ENCODE peak calls at places on chromosomes 4 and X, in six cellular contexts. I is suprapubic skin, Z is left ventricle myocardium inferior, K is HFF-Myc, O is kidney epithelial cell, W is psoas muscle. G is an unnamed sample.

GRCh38 chr4:2172161-2172560 is 69.8 kb downstream of the HAUS3 start:
- DNase-seq in I (no peak), Z (no peak), K (no peak), O (no peak), W (no peak), G (no peak)

GRCh38 chr4:139153411-139154133 is 23.4 kb downstream of the ELF2 start:
- DNase-seq in I (no peak), Z (no peak), K (no peak), O (no peak), W (no peak), G (no peak)

GRCh38 chr4:38141808-38142500 is 181.8 kb downstream of the PTTG2 start:
- DNase-seq in I (no peak), Z (no peak), K (no peak), O (no peak), W (no peak), G (no peak)

GRCh38 chr4:139889194-139889762 is 223.7 kb downstream of the MGST2 start:
- DNase-seq in I (no peak), Z (no peak), K (no peak), O (peak), W (no peak), G (no peak)

GRCh38 chrX:16807548-16807947 is 21.3 kb downstream of the TXLNG start:
- DNase-seq in I (no peak), Z (no peak), K (no peak), O (no peak), W (no peak), G (no peak)

GRCh38 chr4:86960557-86960959 is 25.7 kb downstream of the AFF1 start:
- DNase-seq in I (no peak), Z (no peak), K (no peak), O (no peak), W (no peak), G (no peak)

GRCh38 chrX:24728530-24728929 is 34.8 kb downstream of the POLA1 start:
- DNase-seq in I (no peak), Z (no peak), K (no peak), O (no peak), W (no peak), G (no peak)

GRCh38 chr4:133320576-133321170 is 171.6 kb downstream of the PCDH10 start:
- DNase-seq in I (no peak), Z (no peak), K (no peak), O (no peak), W (no peak), G (no peak)

GRCh38 chr4:141132689-141133145 is 552 bp downstream of the RNF150 start:
- DNase-seq in I (no peak), Z (peak), K (no peak), O (no peak), W (no peak), G (peak)

GRCh38 chrX:57596109-57596870 is 4.5 kb downstream of the ZXDB start:
- DNase-seq in I (no peak), Z (no peak), K (no peak), O (no peak), W (no peak), G (no peak)

GRCh38 chr4:73821325-73821724 is 15.2 kb upstream of the CXCL6 start:
- DNase-seq in I (no peak), Z (no peak), K (no peak), O (no peak), W (no peak), G (no peak)

GRCh38 chrX:148784859-148785655 is 284.6 kb downstream of the AFF2 start:
- DNase-seq in I (no peak), Z (no peak), K (no peak), O (no peak), W (no peak), G (no peak)

GRCh38 chrX:70922776-70923473 is 8.0 kb downstream of the SLC7A3 start:
- DNase-seq in I (no peak), Z (no peak), K (no peak), O (no peak), W (no peak), G (no peak)

GRCh38 chr4:185282968-185283367 is 73.6 kb downstream of the SNX25 start:
- DNase-seq in I (no peak), Z (no peak), K (peak), O (no peak), W (no peak), G (no peak)

GRCh38 chr4:3291411-3291968 is 1.3 kb upstream of the RGS12 start:
- DNase-seq in I (no peak), Z (no peak), K (no peak), O (no peak), W (peak), G (peak)

GRCh38 chr4:141254326-141254725 is 33.6 kb downstream of the ZNF330 start:
- DNase-seq in I (no peak), Z (no peak), K (no peak), O (no peak), W (no peak), G (no peak)

GRCh38 chrX:1584237-1585011 is 7.0 kb upstream of the AKAP17A start:
- DNase-seq in I (no peak), Z (no peak), K (no peak), O (no peak), W (no peak), G (no peak)

GRCh38 chrX:109448539-109448938 is 33.3 kb downstream of the GUCY2F start:
- DNase-seq in I (no peak), Z (no peak), K (no peak), O (no peak), W (no peak), G (no peak)

GRCh38 chr4:67151376-67152343 is 393.6 kb downstream of the CENPC start:
- DNase-seq in I (no peak), Z (no peak), K (no peak), O (no peak), W (no peak), G (no peak)

GRCh38 chrX:71222929-71223328 is at the start of gene GJB1:
- DNase-seq in I (peak), Z (no peak), K (no peak), O (no peak), W (no peak), G (no peak)

GRCh38 chr4:133775881-133776280 is 425.7 kb downstream of the PABPC4L start:
- DNase-seq in I (no peak), Z (no peak), K (no peak), O (peak), W (no peak), G (no peak)

DNA sequence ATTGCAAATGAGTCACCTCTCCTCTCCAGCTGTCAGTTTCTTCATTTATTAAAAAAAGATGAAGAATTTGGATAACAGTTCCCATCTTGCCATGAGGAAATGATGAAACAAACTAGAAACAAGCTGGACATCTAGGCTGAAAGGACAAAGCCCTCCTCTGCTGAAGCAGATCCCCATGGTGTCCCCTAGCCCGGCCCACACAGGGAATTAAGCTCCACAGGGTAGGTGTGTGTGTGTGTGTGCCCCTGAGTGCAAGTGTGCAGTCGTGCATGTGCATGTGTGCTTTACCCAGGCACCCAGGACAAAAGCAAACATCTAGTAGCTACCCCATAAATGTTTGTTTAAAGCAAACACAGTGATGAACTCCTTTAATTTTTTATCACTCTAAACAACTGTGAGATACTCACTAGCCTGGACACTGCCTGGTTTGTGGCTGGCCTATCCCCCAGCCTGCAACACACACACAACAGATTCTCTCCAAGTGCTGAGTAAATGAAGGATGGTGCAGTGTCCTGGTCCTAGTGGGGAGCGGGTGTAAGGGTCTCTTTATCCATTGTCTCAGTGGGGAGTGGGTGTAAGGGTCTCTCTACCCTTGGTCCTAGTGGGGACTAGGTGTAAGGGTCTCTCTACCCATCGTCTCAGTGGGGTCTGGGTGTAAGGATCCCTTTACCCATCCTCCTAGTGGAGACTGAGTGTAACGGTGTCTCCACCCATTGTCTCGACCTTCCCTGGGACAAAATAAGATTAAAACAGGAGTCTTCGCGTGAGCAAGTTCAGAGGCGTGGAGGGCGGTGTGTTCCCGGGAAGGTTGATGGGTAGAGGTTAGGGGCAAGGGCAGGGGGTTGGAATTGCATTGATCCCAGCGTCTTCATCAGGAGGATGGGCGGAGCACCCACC is 688 bp upstream of the EVC start:
- DNase-seq in I (no peak), Z (no peak), K (no peak), O (no peak), W (no peak), G (no peak)
- TF ChIP-seq CTCF in I (no peak), Z (peak), K (peak), O (peak), W (no peak), G (peak)

GRCh38 chrX:66110112-66110511 is 53.9 kb upstream of the HEPH start:
- DNase-seq in I (no peak), Z (no peak), K (no peak), O (no peak), W (no peak), G (no peak)
- TF ChIP-seq CTCF in I (peak), Z (peak), K (peak), O (peak), W (peak), G (peak)

GRCh38 chr4:83636930-83637329 is 101.0 kb downstream of the GPAT3 start:
- DNase-seq in I (no peak), Z (no peak), K (no peak), O (no peak), W (no peak), G (no peak)

GRCh38 chr4:83644677-83645639 is 109.0 kb downstream of the GPAT3 start:
- DNase-seq in I (no peak), Z (no peak), K (peak), O (peak), W (no peak), G (no peak)

GRCh38 chr4:83643036-83643435 is 107.1 kb downstream of the GPAT3 start:
- DNase-seq in I (no peak), Z (no peak), K (no peak), O (no peak), W (no peak), G (no peak)

DNA sequence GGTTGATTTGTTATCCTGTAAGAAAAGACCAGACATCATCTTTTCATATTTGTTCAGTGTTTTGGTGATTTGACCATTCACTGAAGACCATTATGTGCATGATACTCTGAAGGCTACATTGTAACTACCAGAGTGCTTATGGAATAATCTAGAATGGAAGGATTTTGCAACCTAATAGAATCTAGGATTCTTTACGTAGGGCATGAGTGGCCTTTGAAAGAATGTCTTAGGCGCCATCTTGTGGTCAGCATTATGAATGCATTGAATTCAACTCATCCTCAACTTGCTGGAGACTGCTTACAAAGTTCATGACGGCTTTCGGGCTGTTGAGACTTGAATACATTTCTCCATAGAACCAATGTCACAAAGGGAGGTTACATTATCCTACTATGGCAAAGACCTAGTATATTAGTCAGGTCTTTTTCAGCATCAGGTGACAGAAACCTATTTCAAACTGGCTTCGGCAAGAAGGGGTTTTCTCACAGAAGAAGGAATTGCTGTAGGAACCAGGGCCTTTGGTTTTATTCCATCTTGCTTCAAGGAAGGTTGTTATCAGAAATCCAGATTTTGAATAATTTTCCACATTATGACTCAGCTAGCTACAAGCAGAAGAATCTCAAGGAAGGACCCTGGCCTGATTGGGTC is 104.1 kb downstream of the GPAT3 start:
- DNase-seq in I (no peak), Z (no peak), K (peak), O (peak), W (no peak), G (no peak)
- TF ChIP-seq CTCF in I (peak), Z (peak), K (peak), O (peak), W (peak), G (peak)

GRCh38 chr4:127782275-127783025 is at the start of gene HSPA4L:
- DNase-seq in I (peak), Z (peak), K (peak), O (no peak), W (peak), G (no peak)
- TF ChIP-seq CTCF in I (no peak), Z (peak), K (no peak), O (peak), W (peak), G (peak)

DNA sequence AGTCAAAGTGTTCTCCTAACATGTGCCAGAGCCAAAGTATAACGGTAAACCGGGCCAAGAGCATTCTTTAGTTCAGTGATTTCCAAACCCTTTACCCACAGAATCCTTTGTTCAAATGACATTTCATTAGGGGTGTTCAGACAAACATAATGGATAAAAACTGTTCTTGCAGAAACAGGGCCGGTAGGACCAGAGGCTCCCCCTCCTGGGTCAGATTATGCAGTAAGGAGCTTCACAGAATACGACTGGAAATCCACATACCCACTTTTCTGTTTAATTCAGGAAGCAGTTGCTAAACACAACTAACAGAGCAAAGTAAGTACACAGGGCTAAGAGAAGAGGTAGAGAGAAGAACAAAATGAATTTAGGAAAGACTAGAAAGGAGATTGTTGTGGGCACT is 46.6 kb upstream of the TMEM184C start:
- DNase-seq in I (no peak), Z (no peak), K (no peak), O (no peak), W (no peak), G (no peak)
- TF ChIP-seq CTCF in I (no peak), Z (peak), K (peak), O (no peak), W (no peak), G (no peak)

G was measured in type B pancreatic cell.